ENCODE peak calls at places on chromosomes 16 and 17, in nine cellular contexts. One of them, this sample, is unnamed.

GRCh38 chr16:15533386-15533785 is 99.0 kb downstream of the BMERB1 start:
- DNase-seq in HCT116: no peak
- DNase-seq in spleen: no peak
- DNase-seq in lower leg skin: no peak
- DNase-seq in right lobe of liver: no peak
- DNase-seq in uterus: no peak
- DNase-seq in IMR-90: no peak
- DNase-seq in A549: no peak
- DNase-seq in esophagus squamous epithelium: no peak
- DNase-seq in this sample: no peak

GRCh38 chr17:2723505-2723996 is 12.0 kb upstream of the CLUH start:
- DNase-seq in uterus: no peak
- DNase-seq in IMR-90: no peak
- DNase-seq in esophagus squamous epithelium: no peak
- DNase-seq in spleen: no peak
- DNase-seq in lower leg skin: no peak
- DNase-seq in A549: no peak
- DNase-seq in right lobe of liver: no peak
- DNase-seq in HCT116: no peak
- DNase-seq in this sample: no peak

GRCh38 chr17:34135841-34136240 is 119.2 kb upstream of the CCL2 start:
- DNase-seq in IMR-90: no peak
- DNase-seq in right lobe of liver: no peak
- DNase-seq in esophagus squamous epithelium: no peak
- DNase-seq in spleen: no peak
- DNase-seq in uterus: no peak
- DNase-seq in HCT116: no peak
- DNase-seq in lower leg skin: no peak
- DNase-seq in A549: no peak
- DNase-seq in this sample: no peak

GRCh38 chr17:38912221-38912813 is 13.1 kb upstream of the LASP1NB start:
- DNase-seq in spleen: peak
- DNase-seq in lower leg skin: no peak
- DNase-seq in HCT116: no peak
- DNase-seq in A549: no peak
- DNase-seq in IMR-90: no peak
- DNase-seq in uterus: peak
- DNase-seq in esophagus squamous epithelium: no peak
- DNase-seq in right lobe of liver: peak
- DNase-seq in this sample: no peak

GRCh38 chr17:28871056-28871579 is 16.3 kb downstream of the ERAL1 start:
- DNase-seq in IMR-90: no peak
- DNase-seq in lower leg skin: no peak
- DNase-seq in uterus: no peak
- DNase-seq in esophagus squamous epithelium: no peak
- DNase-seq in spleen: peak
- DNase-seq in A549: no peak
- DNase-seq in HCT116: no peak
- DNase-seq in right lobe of liver: no peak
- DNase-seq in this sample: no peak

GRCh38 chr16:73054732-73055481 is 7.0 kb upstream of the ZFHX3 start:
- DNase-seq in lower leg skin: no peak
- DNase-seq in esophagus squamous epithelium: no peak
- DNase-seq in HCT116: no peak
- DNase-seq in right lobe of liver: no peak
- DNase-seq in IMR-90: peak
- DNase-seq in A549: no peak
- DNase-seq in spleen: no peak
- DNase-seq in uterus: no peak
- DNase-seq in this sample: no peak

GRCh38 chr17:34241062-34241461 is 14.0 kb upstream of the CCL2 start:
- DNase-seq in right lobe of liver: peak
- DNase-seq in IMR-90: peak
- DNase-seq in A549: no peak
- DNase-seq in uterus: no peak
- DNase-seq in HCT116: no peak
- DNase-seq in spleen: peak
- DNase-seq in esophagus squamous epithelium: no peak
- DNase-seq in lower leg skin: peak
- DNase-seq in this sample: peak

GRCh38 chr16:19415918-19416317 is 1.8 kb upstream of the TMC5 start:
- DNase-seq in IMR-90: no peak
- DNase-seq in HCT116: no peak
- DNase-seq in spleen: no peak
- DNase-seq in A549: no peak
- DNase-seq in esophagus squamous epithelium: no peak
- DNase-seq in right lobe of liver: no peak
- DNase-seq in lower leg skin: no peak
- DNase-seq in uterus: no peak
- DNase-seq in this sample: no peak

GRCh38 chr17:30780343-30780742 is 44.1 kb downstream of the CRLF3 start:
- DNase-seq in HCT116: no peak
- DNase-seq in esophagus squamous epithelium: no peak
- DNase-seq in uterus: no peak
- DNase-seq in A549: no peak
- DNase-seq in right lobe of liver: no peak
- DNase-seq in spleen: no peak
- DNase-seq in lower leg skin: no peak
- DNase-seq in IMR-90: no peak
- DNase-seq in this sample: no peak

GRCh38 chr16:13961099-13961811 is 41.3 kb downstream of the ERCC4 start:
- DNase-seq in spleen: no peak
- DNase-seq in IMR-90: peak
- DNase-seq in lower leg skin: no peak
- DNase-seq in uterus: no peak
- DNase-seq in right lobe of liver: no peak
- DNase-seq in A549: no peak
- DNase-seq in HCT116: no peak
- DNase-seq in esophagus squamous epithelium: no peak
- DNase-seq in this sample: peak

GRCh38 chr17:8231701-8232100 is 16.2 kb downstream of the CTC1 start:
- DNase-seq in lower leg skin: no peak
- DNase-seq in A549: no peak
- DNase-seq in right lobe of liver: no peak
- DNase-seq in esophagus squamous epithelium: no peak
- DNase-seq in spleen: no peak
- DNase-seq in IMR-90: no peak
- DNase-seq in uterus: no peak
- DNase-seq in HCT116: no peak
- DNase-seq in this sample: no peak

GRCh38 chr17:42241871-42242270 is 34.3 kb downstream of the STAT5B start:
- DNase-seq in HCT116: no peak
- DNase-seq in lower leg skin: no peak
- DNase-seq in right lobe of liver: no peak
- DNase-seq in esophagus squamous epithelium: no peak
- DNase-seq in uterus: no peak
- DNase-seq in spleen: no peak
- DNase-seq in IMR-90: no peak
- DNase-seq in A549: no peak
- DNase-seq in this sample: no peak

GRCh38 chr16:20904507-20905079 is 4.0 kb downstream of the LYRM1 start:
- DNase-seq in esophagus squamous epithelium: no peak
- DNase-seq in right lobe of liver: no peak
- DNase-seq in IMR-90: peak
- DNase-seq in uterus: no peak
- DNase-seq in lower leg skin: no peak
- DNase-seq in HCT116: peak
- DNase-seq in spleen: no peak
- DNase-seq in A549: no peak
- DNase-seq in this sample: no peak

GRCh38 chr16:5633845-5634440 is 536.3 kb upstream of the EEF2KMT start:
- DNase-seq in IMR-90: peak
- DNase-seq in right lobe of liver: no peak
- DNase-seq in lower leg skin: no peak
- DNase-seq in uterus: no peak
- DNase-seq in A549: peak
- DNase-seq in spleen: no peak
- DNase-seq in HCT116: peak
- DNase-seq in esophagus squamous epithelium: no peak
- DNase-seq in this sample: no peak

GRCh38 chr16:67389911-67390815 is 3.1 kb downstream of the TPPP3 start:
- DNase-seq in right lobe of liver: no peak
- DNase-seq in esophagus squamous epithelium: no peak
- DNase-seq in HCT116: no peak
- DNase-seq in spleen: peak
- DNase-seq in IMR-90: no peak
- DNase-seq in uterus: no peak
- DNase-seq in lower leg skin: peak
- DNase-seq in A549: no peak
- DNase-seq in this sample: peak

GRCh38 chr16:69328854-69329316 is 1.5 kb downstream of the PDF start:
- DNase-seq in right lobe of liver: no peak
- DNase-seq in A549: no peak
- DNase-seq in lower leg skin: no peak
- DNase-seq in spleen: peak
- DNase-seq in uterus: no peak
- DNase-seq in IMR-90: peak
- DNase-seq in HCT116: no peak
- DNase-seq in esophagus squamous epithelium: no peak
- DNase-seq in this sample: no peak

GRCh38 chr16:54647731-54648221 is 282.9 kb upstream of the IRX5 start:
- DNase-seq in lower leg skin: peak
- DNase-seq in uterus: no peak
- DNase-seq in right lobe of liver: no peak
- DNase-seq in spleen: no peak
- DNase-seq in IMR-90: no peak
- DNase-seq in HCT116: no peak
- DNase-seq in esophagus squamous epithelium: no peak
- DNase-seq in A549: no peak
- DNase-seq in this sample: no peak

GRCh38 chr17:77496831-77497577 is 356.2 kb downstream of the SEC14L1 start:
- DNase-seq in uterus: peak
- DNase-seq in right lobe of liver: no peak
- DNase-seq in HCT116: no peak
- DNase-seq in lower leg skin: no peak
- DNase-seq in esophagus squamous epithelium: no peak
- DNase-seq in spleen: peak
- DNase-seq in A549: no peak
- DNase-seq in IMR-90: no peak
- DNase-seq in this sample: no peak

GRCh38 chr17:78889525-78889924 is 13.5 kb downstream of the CEP295NL start:
- DNase-seq in uterus: no peak
- DNase-seq in right lobe of liver: no peak
- DNase-seq in lower leg skin: no peak
- DNase-seq in spleen: no peak
- DNase-seq in HCT116: no peak
- DNase-seq in esophagus squamous epithelium: no peak
- DNase-seq in IMR-90: no peak
- DNase-seq in A549: no peak
- DNase-seq in this sample: no peak

GRCh38 chr17:46170609-46171432 is 22.4 kb downstream of the KANSL1 start:
- DNase-seq in spleen: no peak
- DNase-seq in esophagus squamous epithelium: no peak
- DNase-seq in lower leg skin: no peak
- DNase-seq in A549: no peak
- DNase-seq in right lobe of liver: no peak
- DNase-seq in HCT116: no peak
- DNase-seq in uterus: no peak
- DNase-seq in IMR-90: no peak
- DNase-seq in this sample: no peak

GRCh38 chr17:46171939-46172338 is 21.3 kb downstream of the KANSL1 start:
- DNase-seq in spleen: no peak
- DNase-seq in IMR-90: no peak
- DNase-seq in esophagus squamous epithelium: no peak
- DNase-seq in lower leg skin: no peak
- DNase-seq in A549: no peak
- DNase-seq in HCT116: no peak
- DNase-seq in right lobe of liver: no peak
- DNase-seq in uterus: no peak
- DNase-seq in this sample: no peak

GRCh38 chr17:46169913-46170312 is 23.3 kb downstream of the KANSL1 start:
- DNase-seq in lower leg skin: no peak
- DNase-seq in uterus: no peak
- DNase-seq in A549: no peak
- DNase-seq in IMR-90: no peak
- DNase-seq in HCT116: no peak
- DNase-seq in spleen: no peak
- DNase-seq in right lobe of liver: no peak
- DNase-seq in esophagus squamous epithelium: no peak
- DNase-seq in this sample: no peak

GRCh38 chr17:46175891-46176290 is 17.3 kb downstream of the KANSL1 start:
- DNase-seq in HCT116: no peak
- DNase-seq in lower leg skin: no peak
- DNase-seq in A549: no peak
- DNase-seq in IMR-90: peak
- DNase-seq in esophagus squamous epithelium: no peak
- DNase-seq in right lobe of liver: no peak
- DNase-seq in uterus: no peak
- DNase-seq in spleen: no peak
- DNase-seq in this sample: no peak

GRCh38 chr17:46173153-46173552 is 20.1 kb downstream of the KANSL1 start:
- DNase-seq in IMR-90: no peak
- DNase-seq in lower leg skin: no peak
- DNase-seq in HCT116: no peak
- DNase-seq in spleen: no peak
- DNase-seq in A549: no peak
- DNase-seq in esophagus squamous epithelium: no peak
- DNase-seq in right lobe of liver: no peak
- DNase-seq in uterus: no peak
- DNase-seq in this sample: no peak
- TF ChIP-seq POLR2A in IMR-90: no peak
- TF ChIP-seq POLR2A in lower leg skin: no peak
- TF ChIP-seq POLR2A in HCT116: no peak
- TF ChIP-seq POLR2A in spleen: no peak
- TF ChIP-seq POLR2A in A549: no peak
- TF ChIP-seq POLR2A in esophagus squamous epithelium: no peak
- TF ChIP-seq POLR2A in right lobe of liver: no peak
- TF ChIP-seq POLR2A in uterus: no peak
- TF ChIP-seq POLR2A in this sample: no peak

GRCh38 chr17:44921122-44921882 is 6.0 kb upstream of the GFAP start:
- DNase-seq in spleen: peak
- DNase-seq in right lobe of liver: no peak
- DNase-seq in esophagus squamous epithelium: no peak
- DNase-seq in uterus: no peak
- DNase-seq in lower leg skin: no peak
- DNase-seq in A549: no peak
- DNase-seq in IMR-90: no peak
- DNase-seq in HCT116: no peak
- DNase-seq in this sample: peak
- H3K4me3 ChIP-seq in spleen: no peak
- H3K4me3 ChIP-seq in right lobe of liver: no peak
- H3K4me3 ChIP-seq in esophagus squamous epithelium: no peak
- H3K4me3 ChIP-seq in uterus: no peak
- H3K4me3 ChIP-seq in lower leg skin: no peak
- H3K4me3 ChIP-seq in A549: no peak
- H3K4me3 ChIP-seq in IMR-90: no peak
- H3K4me3 ChIP-seq in HCT116: no peak
- H3K4me3 ChIP-seq in this sample: no peak

GRCh38 chr16:30438835-30439234 is 6.8 kb downstream of the SEPHS2 start:
- DNase-seq in uterus: no peak
- DNase-seq in esophagus squamous epithelium: no peak
- DNase-seq in right lobe of liver: no peak
- DNase-seq in lower leg skin: no peak
- DNase-seq in spleen: no peak
- DNase-seq in HCT116: no peak
- DNase-seq in A549: no peak
- DNase-seq in IMR-90: no peak
- DNase-seq in this sample: no peak
- TF ChIP-seq POLR2A in uterus: no peak
- TF ChIP-seq POLR2A in esophagus squamous epithelium: no peak
- TF ChIP-seq POLR2A in right lobe of liver: no peak
- TF ChIP-seq POLR2A in lower leg skin: no peak
- TF ChIP-seq POLR2A in spleen: no peak
- TF ChIP-seq POLR2A in HCT116: no peak
- TF ChIP-seq POLR2A in A549: no peak
- TF ChIP-seq POLR2A in IMR-90: no peak
- TF ChIP-seq POLR2A in this sample: no peak

GRCh38 chr16:10981697-10982216 is 37.4 kb downstream of the CLEC16A start:
- DNase-seq in A549: peak
- DNase-seq in spleen: no peak
- DNase-seq in HCT116: peak
- DNase-seq in IMR-90: no peak
- DNase-seq in right lobe of liver: peak
- DNase-seq in esophagus squamous epithelium: no peak
- DNase-seq in uterus: no peak
- DNase-seq in lower leg skin: peak
- DNase-seq in this sample: no peak
- H3K4me3 ChIP-seq in A549: no peak
- H3K4me3 ChIP-seq in spleen: no peak
- H3K4me3 ChIP-seq in HCT116: no peak
- H3K4me3 ChIP-seq in IMR-90: no peak
- H3K4me3 ChIP-seq in right lobe of liver: no peak
- H3K4me3 ChIP-seq in esophagus squamous epithelium: no peak
- H3K4me3 ChIP-seq in uterus: no peak
- H3K4me3 ChIP-seq in lower leg skin: no peak
- H3K4me3 ChIP-seq in this sample: no peak